ENCODE peak calls at places on chromosomes 7 and 10, in eight cellular contexts. O is foreskin fibroblast; N is CD8-positive, alpha-beta T cell; D is AG10803; M is body of pancreas; C is brain microvascular endothelial cell; G is NB4; P is AG04450. T is an unnamed sample.

GRCh38 chr10:90917231-90917967 is 3.5 kb downstream of the ANKRD1 start:
- DNase-seq in O (no peak), N (no peak), D (no peak), M (no peak), C (no peak), G (no peak), P (no peak), T (no peak)

GRCh38 chr10:118585234-118585633 is 10.2 kb downstream of the PRLHR start:
- DNase-seq in O (no peak), N (no peak), D (no peak), M (peak; percentile 46), C (no peak), G (no peak), P (no peak), T (peak; percentile 17)

GRCh38 chr7:90817846-90818245 is 221.7 kb downstream of the CDK14 start:
- DNase-seq in O (no peak), N (no peak), D (no peak), M (no peak), C (no peak), G (no peak), P (no peak), T (no peak)

GRCh38 chr10:7484456-7485266 is 73.8 kb upstream of the SFMBT2 start:
- DNase-seq in O (no peak), N (peak; percentile 39), D (no peak), M (no peak), C (no peak), G (peak; percentile 71), P (no peak), T (no peak)

GRCh38 chr7:12729112-12729511 is 41.7 kb downstream of the ARL4A start:
- DNase-seq in O (peak; percentile 70), N (no peak), D (peak; percentile 34), M (peak; percentile 69), C (peak; percentile 72), G (peak; percentile 75), P (no peak), T (peak; percentile 88)

GRCh38 chr7:24781106-24781505 is 23.8 kb upstream of the GSDME start:
- DNase-seq in O (no peak), N (no peak), D (no peak), M (no peak), C (no peak), G (peak; percentile 47), P (no peak), T (no peak)

GRCh38 chr7:105003275-105003674 is 10.7 kb upstream of the KMT2E start:
- DNase-seq in O (peak; percentile 90), N (no peak), D (peak; percentile 81), M (peak; percentile 46), C (peak; percentile 78), G (peak; percentile 46), P (no peak), T (peak; percentile 76)

GRCh38 chr7:135232720-135233119 is 918 bp upstream of the STRA8 start:
- DNase-seq in O (no peak), N (no peak), D (no peak), M (no peak), C (no peak), G (peak; percentile 34), P (no peak), T (no peak)

GRCh38 chr10:78956391-78956790 is 112.4 kb upstream of the ZMIZ1 start:
- DNase-seq in O (no peak), N (no peak), D (no peak), M (no peak), C (no peak), G (no peak), P (no peak), T (no peak)

DNA sequence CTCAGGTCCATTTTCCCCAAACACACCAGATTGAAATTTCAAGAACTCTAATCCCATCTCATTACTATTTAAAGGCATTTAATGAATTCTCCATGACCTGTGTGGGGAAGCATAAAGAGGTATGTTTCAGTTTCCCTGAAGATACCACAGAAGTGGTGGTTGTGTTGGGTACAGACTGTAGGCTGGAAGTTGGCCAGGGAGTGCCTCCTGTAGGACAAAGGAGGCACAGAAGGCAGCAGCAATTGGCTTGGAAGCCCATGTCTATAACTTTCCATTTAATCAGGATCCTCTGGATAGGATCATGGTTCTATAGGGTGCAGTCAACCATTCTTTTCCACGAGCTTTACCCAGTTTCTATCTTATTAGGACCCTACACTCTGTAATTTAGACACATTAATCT is 8.6 kb upstream of the BET1 start:
- DNase-seq in O (no peak), N (no peak), D (no peak), M (no peak), C (no peak), G (no peak), P (no peak), T (no peak)
- TF ChIP-seq CTCF in O (no peak), N (no peak), D (no peak), M (no peak), C (no peak), G (peak; percentile 3), P (no peak), T (no peak)

DNA sequence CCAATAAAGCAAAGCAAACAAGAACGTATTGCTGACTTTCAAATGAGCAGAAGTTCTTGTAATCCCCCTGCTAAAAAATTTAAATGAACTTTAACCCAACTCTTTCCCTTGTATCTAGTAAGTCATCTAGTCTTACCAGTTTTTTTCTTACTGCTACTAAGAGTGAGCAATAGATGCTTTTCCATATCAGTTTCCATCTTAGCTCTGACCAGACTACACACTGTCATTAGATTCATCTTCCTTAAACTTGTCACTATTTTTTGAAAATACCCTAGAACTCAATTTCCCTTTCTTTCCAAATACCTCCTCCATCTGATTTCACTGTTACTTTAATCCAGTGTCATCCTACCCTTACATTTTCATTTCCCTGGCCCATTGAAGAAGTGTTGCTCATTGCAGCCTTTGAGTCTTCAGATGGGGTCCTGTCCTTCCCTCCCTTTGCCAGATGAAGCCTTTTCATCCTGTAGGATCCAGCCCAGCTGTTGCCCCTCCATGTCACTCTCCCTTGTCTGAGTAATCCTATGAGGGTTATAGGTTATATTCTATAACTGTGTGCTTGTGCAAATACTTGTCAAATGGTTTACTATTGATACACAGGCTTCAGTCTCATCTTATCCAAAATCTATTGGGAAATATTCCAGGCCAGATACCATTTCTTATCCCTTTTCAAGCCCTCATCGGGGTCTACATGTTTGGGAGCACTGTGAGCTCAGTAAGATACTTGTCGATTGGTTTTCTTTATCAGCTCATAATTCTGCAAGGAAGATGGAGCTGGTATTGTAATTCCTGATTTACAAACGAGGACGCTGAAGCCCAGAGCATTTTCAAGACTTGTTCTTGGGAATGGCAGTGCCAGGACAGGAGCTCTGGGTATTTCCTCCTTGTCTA is 51.5 kb upstream of the ITGB1 start:
- DNase-seq in O (no peak), N (no peak), D (no peak), M (no peak), C (no peak), G (no peak), P (no peak), T (no peak)
- H3K4me3 ChIP-seq in O (no peak overlapping the region), N (no peak overlapping the region), D (no peak overlapping the region), M (no peak overlapping the region), C (no peak overlapping the region), G (no peak overlapping the region), P (no peak overlapping the region), T (no peak overlapping the region)

DNA sequence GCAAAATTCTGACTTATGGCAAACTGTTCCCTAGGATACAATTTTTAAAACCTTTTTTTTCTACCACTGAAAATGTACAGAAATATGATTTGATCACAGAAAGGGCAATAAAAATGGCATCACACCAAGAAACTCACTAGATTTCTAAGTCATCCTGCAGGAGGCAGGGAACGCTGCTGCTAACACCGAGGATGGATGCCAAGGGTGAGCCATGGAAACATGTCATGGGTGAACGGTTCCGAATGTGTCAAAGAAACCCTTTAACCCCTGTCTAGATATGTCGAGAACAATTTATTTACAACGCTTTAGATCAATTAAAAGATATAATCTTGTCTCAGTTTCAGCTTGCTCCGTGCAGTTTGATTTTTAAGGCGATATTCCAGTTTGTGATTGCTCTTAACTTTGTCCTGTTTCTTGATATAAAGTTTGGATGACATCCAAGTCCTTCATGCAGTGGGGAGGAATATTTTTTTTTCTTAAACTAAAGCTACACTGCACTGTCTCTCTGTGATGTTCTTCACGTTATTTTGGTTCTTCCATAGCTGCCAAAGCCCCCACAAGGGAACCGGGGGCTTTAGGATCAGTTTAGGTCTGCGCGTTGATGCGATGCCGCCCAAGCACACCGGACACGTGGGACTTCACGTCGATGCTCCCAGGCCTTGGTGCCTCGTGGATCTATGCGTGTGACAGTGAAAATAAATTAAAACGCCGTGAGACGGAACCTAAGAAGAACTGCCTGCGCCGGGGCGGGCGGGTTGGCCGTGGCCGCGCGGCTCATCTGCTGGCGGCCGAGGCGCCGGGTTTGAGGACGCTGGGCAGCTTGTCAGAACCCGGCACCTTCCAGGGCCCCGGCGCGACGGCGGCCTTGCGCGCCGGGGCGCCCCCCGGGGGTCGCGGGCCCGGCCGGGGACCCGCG is 220.2 kb downstream of the PHTF2 start:
- DNase-seq in O (peak; percentile 71), N (no peak), D (peak; percentile 54), M (peak; percentile 40), C (peak; percentile 14), G (peak; percentile 53), P (no peak), T (peak; percentile 47)
- TF ChIP-seq CTCF in O (no peak), N (no peak), D (peak; percentile 37), M (no peak), C (peak; percentile 44), G (no peak), P (peak; percentile 27), T (peak; percentile 29)

GRCh38 chr7:1397491-1398327 is 61.6 kb downstream of the MICALL2 start:
- DNase-seq in O (peak; percentile 83), N (no peak), D (peak; percentile 68), M (no peak), C (peak; percentile 16), G (peak; percentile 50), P (no peak), T (peak; percentile 77)

GRCh38 chr7:1396195-1396594 is 63.1 kb downstream of the MICALL2 start:
- DNase-seq in O (no peak), N (no peak), D (no peak), M (no peak), C (no peak), G (no peak), P (no peak), T (no peak)

GRCh38 chr7:1393421-1393820 is 65.8 kb downstream of the MICALL2 start:
- DNase-seq in O (no peak), N (no peak), D (no peak), M (no peak), C (no peak), G (no peak), P (no peak), T (no peak)

GRCh38 chr7:1394371-1394770 is 64.9 kb downstream of the MICALL2 start:
- DNase-seq in O (no peak), N (no peak), D (no peak), M (no peak), C (no peak), G (no peak), P (no peak), T (no peak)

DNA sequence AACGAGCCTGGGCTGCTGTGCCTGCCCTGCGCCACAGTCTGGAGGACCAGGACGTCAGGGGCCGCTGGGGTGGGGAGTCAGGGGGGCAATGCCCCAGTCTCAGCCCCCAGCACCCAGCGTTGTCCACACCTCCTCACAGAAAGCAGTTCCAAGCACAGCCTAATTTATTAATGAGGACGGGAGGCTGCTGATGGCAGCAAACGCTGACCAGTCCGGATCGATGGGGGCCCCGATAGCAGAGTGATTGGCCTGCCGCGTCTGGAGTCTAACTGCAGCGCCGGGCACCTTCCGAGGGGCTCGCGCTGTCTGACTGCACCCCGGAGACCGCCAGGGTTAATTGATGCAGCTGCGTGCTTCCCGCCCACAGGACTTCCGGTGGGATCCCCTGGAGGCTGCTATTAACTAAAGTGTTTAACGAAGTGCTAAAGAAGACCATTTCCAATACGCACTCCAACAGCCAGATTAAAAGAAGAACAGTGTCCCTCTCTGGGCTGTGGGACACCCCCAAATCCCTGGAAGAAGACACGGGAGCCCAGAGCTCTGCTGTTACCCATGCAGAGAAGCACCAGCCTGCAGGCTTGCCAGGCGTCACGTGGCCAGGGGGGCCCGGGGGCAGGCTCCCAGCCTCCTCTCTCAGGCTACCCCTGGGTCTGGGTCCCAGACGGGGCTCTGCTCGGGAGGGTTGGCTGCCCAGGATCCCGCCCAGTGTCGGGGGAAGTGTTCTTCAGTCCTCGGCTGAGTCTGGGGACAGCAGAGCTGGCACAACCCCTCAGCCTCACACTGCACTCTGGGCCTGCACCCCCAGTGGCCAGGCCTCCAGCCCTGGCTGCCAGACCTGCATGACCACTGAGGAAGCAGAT is 63.8 kb downstream of the MICALL2 start:
- DNase-seq in O (no peak), N (no peak), D (no peak), M (no peak), C (no peak), G (peak; percentile 75), P (no peak), T (no peak)
- H3K4me3 ChIP-seq in O (no peak overlapping the region), N (no peak overlapping the region), D (no peak overlapping the region), M (no peak overlapping the region), C (no peak overlapping the region), G (no peak overlapping the region), P (no peak overlapping the region), T (no peak overlapping the region)

T was measured in fibroblast of pulmonary artery.